ENCODE peak calls at places on chromosomes 2 and 18, in five cellular contexts. One of them, this sample, is unnamed.

GRCh38 chr18:50582500-50582899 is 22.6 kb downstream of the MAPK4 start:
- DNase-seq in NT2/D1: no peak
- DNase-seq in HepG2: no peak
- DNase-seq in H1: no peak
- DNase-seq in GM12878: no peak
- DNase-seq in this sample: no peak

GRCh38 chr2:189287982-189288494 is 108.5 kb upstream of the COL5A2 start:
- DNase-seq in NT2/D1: peak; percentile 39
- DNase-seq in H1: no peak
- DNase-seq in HepG2: peak; percentile 49
- DNase-seq in GM12878: no peak
- DNase-seq in this sample: peak; percentile 10

GRCh38 chr2:197498937-197499593 is 575 bp downstream of the HSPD1 start:
- DNase-seq in NT2/D1: no peak
- DNase-seq in H1: no peak
- DNase-seq in GM12878: no peak
- DNase-seq in HepG2: peak; percentile 57
- DNase-seq in this sample: peak; percentile 40

GRCh38 chr18:46169464-46169941 is 65.3 kb downstream of the HAUS1 start:
- DNase-seq in H1: no peak
- DNase-seq in NT2/D1: no peak
- DNase-seq in HepG2: peak; percentile 58
- DNase-seq in GM12878: no peak
- DNase-seq in this sample: no peak

GRCh38 chr2:189657867-189658266 is 3.4 kb upstream of the ASNSD1 start:
- DNase-seq in GM12878: peak; percentile 47
- DNase-seq in NT2/D1: no peak
- DNase-seq in H1: no peak
- DNase-seq in HepG2: no peak
- DNase-seq in this sample: no peak

GRCh38 chr18:36667811-36668210 is 161.0 kb downstream of the TPGS2 start:
- DNase-seq in HepG2: no peak
- DNase-seq in NT2/D1: no peak
- DNase-seq in GM12878: no peak
- DNase-seq in H1: no peak
- DNase-seq in this sample: no peak

GRCh38 chr2:241156997-241157441 is 6.8 kb downstream of the PPP1R7 start:
- DNase-seq in H1: no peak
- DNase-seq in HepG2: no peak
- DNase-seq in GM12878: no peak
- DNase-seq in NT2/D1: no peak
- DNase-seq in this sample: no peak

GRCh38 chr2:69997296-69998184 is 36.1 kb upstream of the ASPRV1 start:
- DNase-seq in GM12878: no peak
- DNase-seq in HepG2: no peak
- DNase-seq in NT2/D1: no peak
- DNase-seq in H1: no peak
- DNase-seq in this sample: no peak

GRCh38 chr18:33231474-33232317 is 208.8 kb downstream of the CCDC178 start:
- DNase-seq in GM12878: peak; percentile 17
- DNase-seq in HepG2: peak; percentile 75
- DNase-seq in NT2/D1: peak; percentile 70
- DNase-seq in H1: peak; percentile 50
- DNase-seq in this sample: peak; percentile 85

GRCh38 chr2:240452471-240453256 is 17.2 kb downstream of the GPC1 start:
- DNase-seq in HepG2: peak; percentile 41
- DNase-seq in H1: no peak
- DNase-seq in NT2/D1: no peak
- DNase-seq in GM12878: no peak
- DNase-seq in this sample: peak; percentile 72

DNA sequence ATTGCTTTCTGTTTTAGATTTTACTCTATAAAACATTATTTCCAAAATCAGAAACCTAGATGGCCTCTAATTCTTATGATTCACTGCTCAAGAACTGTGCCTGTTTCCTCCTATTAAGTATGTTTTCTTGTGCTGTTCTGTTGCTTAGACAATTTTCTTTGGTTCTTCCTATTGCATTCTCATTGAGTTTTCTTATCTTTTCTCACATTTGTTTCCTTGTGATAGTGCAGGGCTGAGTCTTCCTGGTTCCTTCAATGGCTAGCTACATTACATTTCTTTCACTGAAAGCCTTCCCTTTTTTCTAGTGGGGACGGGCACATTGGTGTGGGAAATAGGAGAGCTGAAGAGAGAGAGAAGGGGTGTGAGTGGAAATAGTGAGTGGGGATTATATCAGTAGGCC is 183.4 kb downstream of the CALCRL start:
- DNase-seq in H1: no peak
- DNase-seq in NT2/D1: no peak
- DNase-seq in GM12878: no peak
- DNase-seq in HepG2: no peak
- DNase-seq in this sample: no peak
- TF ChIP-seq SUZ12 in H1: no peak
- TF ChIP-seq SUZ12 in NT2/D1: no peak
- TF ChIP-seq SUZ12 in GM12878: no peak
- TF ChIP-seq SUZ12 in HepG2: no peak
- TF ChIP-seq SUZ12 in this sample: no peak

GRCh38 chr2:110713508-110714362 is 18.6 kb upstream of the ACOXL start:
- DNase-seq in HepG2: peak; percentile 22
- DNase-seq in GM12878: no peak
- DNase-seq in NT2/D1: no peak
- DNase-seq in H1: no peak
- DNase-seq in this sample: no peak
- TF ChIP-seq SUZ12 in HepG2: no peak
- TF ChIP-seq SUZ12 in GM12878: no peak
- TF ChIP-seq SUZ12 in NT2/D1: no peak
- TF ChIP-seq SUZ12 in H1: no peak
- TF ChIP-seq SUZ12 in this sample: no peak

GRCh38 chr2:74863802-74864248 is 29.9 kb downstream of the HK2 start:
- DNase-seq in HepG2: no peak
- DNase-seq in H1: no peak
- DNase-seq in GM12878: no peak
- DNase-seq in NT2/D1: no peak
- DNase-seq in this sample: no peak
- TF ChIP-seq SUZ12 in HepG2: no peak
- TF ChIP-seq SUZ12 in H1: no peak
- TF ChIP-seq SUZ12 in GM12878: no peak
- TF ChIP-seq SUZ12 in NT2/D1: no peak
- TF ChIP-seq SUZ12 in this sample: no peak

GRCh38 chr2:100731535-100731981 is 88.4 kb upstream of the NPAS2 start:
- DNase-seq in NT2/D1: no peak
- DNase-seq in H1: no peak
- DNase-seq in HepG2: no peak
- DNase-seq in GM12878: no peak
- DNase-seq in this sample: no peak

GRCh38 chr2:100736121-100736915 is 83.6 kb upstream of the NPAS2 start:
- DNase-seq in GM12878: no peak
- DNase-seq in HepG2: no peak
- DNase-seq in H1: no peak
- DNase-seq in NT2/D1: no peak
- DNase-seq in this sample: no peak

GRCh38 chr2:100730290-100730868 is 89.6 kb upstream of the NPAS2 start:
- DNase-seq in HepG2: peak; percentile 82
- DNase-seq in NT2/D1: peak; percentile 44
- DNase-seq in H1: peak; percentile 43
- DNase-seq in GM12878: no peak
- DNase-seq in this sample: peak; percentile 27

DNA sequence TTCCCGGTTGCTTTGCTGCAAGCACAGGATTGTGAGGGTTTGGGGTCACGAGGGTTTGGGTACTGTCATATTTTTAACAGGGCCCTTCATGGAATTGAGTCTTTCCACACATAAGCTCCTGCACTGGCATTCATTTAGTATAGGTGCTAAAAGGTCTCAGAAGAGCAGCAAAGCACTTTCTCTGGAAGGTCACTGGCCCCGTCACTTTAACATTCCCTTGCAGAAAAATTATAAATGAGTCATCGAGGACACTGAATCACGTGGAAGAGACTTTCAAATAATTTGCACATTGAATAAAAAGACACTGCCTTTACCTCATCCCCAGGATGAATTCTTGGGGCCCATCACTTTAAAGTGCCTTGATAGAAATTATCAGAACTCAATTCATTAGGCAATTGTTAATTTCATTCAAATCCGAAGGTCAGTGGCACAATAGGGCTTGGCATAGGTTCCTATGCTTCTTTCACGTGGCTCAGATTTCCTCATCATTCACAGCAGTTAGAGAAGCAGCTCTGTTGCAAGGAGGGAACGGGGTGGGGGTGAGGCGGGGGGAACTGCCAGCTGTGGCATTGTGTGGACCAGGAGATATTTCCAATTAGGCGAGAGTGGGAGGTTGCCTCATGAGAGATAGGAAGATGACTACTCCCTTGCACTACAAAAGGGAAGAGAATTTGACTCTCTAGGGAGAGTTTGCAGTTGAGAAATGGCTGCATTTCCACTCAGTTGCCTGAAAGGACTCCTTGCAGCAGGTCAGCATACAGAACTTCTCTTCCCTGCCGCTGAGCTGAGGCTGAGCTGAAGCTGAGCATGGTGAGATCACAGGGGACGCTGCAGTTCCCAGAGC is 86.4 kb upstream of the NPAS2 start:
- DNase-seq in GM12878: no peak
- DNase-seq in H1: no peak
- DNase-seq in HepG2: peak; percentile 37
- DNase-seq in NT2/D1: no peak
- DNase-seq in this sample: no peak
- TF ChIP-seq SUZ12 in GM12878: no peak
- TF ChIP-seq SUZ12 in H1: no peak
- TF ChIP-seq SUZ12 in HepG2: no peak
- TF ChIP-seq SUZ12 in NT2/D1: no peak
- TF ChIP-seq SUZ12 in this sample: no peak

DNA sequence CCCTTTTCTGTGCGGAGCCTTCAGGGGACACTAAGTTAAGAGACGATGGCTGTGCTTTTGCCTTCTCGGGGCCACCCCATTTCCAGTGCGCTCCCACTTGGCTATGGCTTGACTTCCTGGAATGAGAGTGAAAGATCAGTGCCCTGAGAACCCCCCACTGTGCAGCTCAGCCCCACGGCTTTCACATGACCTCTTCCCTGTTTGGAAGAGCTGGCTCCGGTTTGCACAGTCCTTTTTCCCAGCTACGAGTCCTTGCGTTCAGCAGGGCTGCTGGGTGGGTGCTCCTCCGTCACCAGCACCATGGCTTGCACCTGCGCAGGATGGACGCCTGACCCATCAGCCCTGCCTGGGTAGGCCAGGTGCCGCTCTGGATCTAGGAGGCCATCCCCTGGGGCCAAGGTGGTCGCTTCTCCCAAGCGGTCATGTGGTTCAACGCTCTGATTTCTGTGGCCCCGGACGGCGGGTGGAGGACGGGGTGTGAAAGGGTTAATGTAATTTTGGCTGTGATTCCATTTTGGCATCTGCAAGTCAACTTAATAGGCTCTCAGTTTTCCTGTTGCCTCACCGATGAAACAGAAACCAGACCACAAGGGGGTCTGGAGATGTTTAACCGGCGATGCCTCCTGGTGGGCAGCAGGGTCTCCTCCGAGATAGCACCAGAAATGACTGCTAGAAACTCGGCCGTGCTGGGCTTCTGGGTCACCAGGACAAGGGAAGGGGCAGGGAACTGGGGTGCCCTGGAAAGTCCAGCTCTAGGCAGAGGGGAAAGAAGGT is 113.1 kb upstream of the HAAO start:
- DNase-seq in H1: no peak
- DNase-seq in HepG2: peak; percentile 29
- DNase-seq in GM12878: no peak
- DNase-seq in NT2/D1: no peak
- DNase-seq in this sample: peak; percentile 45
- TF ChIP-seq SUZ12 in H1: no peak
- TF ChIP-seq SUZ12 in HepG2: no peak
- TF ChIP-seq SUZ12 in GM12878: no peak
- TF ChIP-seq SUZ12 in NT2/D1: no peak
- TF ChIP-seq SUZ12 in this sample: no peak

GRCh38 chr2:126971481-126972271 is 73.0 kb downstream of the TEX51 start:
- DNase-seq in H1: peak; percentile 56
- DNase-seq in HepG2: peak; percentile 58
- DNase-seq in NT2/D1: peak; percentile 77
- DNase-seq in GM12878: no peak
- DNase-seq in this sample: peak; percentile 87
- TF ChIP-seq SUZ12 in H1: no peak
- TF ChIP-seq SUZ12 in HepG2: peak; percentile 25
- TF ChIP-seq SUZ12 in NT2/D1: no peak
- TF ChIP-seq SUZ12 in GM12878: no peak
- TF ChIP-seq SUZ12 in this sample: no peak

This sample was measured in HEK293T.